ENCODE peak calls at places on chromosomes 11 and 22, in six cellular contexts. One of them, this sample, is unnamed.
A peak's percentile ranks its signal among the peaks of the same experiment; 100 is the strongest.

GRCh38 chr11:124834526-124835190 is 30.6 kb upstream of the ROBO3 start:
- DNase-seq in A673: no peak
- DNase-seq in PC-3: peak; percentile 91
- DNase-seq in PC-9: no peak
- DNase-seq in GM23248: no peak
- DNase-seq in fibroblast of lung: no peak
- DNase-seq in this sample: no peak

GRCh38 chr22:23240639-23241389 is 60.5 kb downstream of the BCR start:
- DNase-seq in GM23248: peak; percentile 24
- DNase-seq in PC-9: no peak
- DNase-seq in fibroblast of lung: no peak
- DNase-seq in PC-3: peak; percentile 44
- DNase-seq in A673: peak; percentile 33
- DNase-seq in this sample: no peak

GRCh38 chr11:73372371-73372993 is 3.7 kb upstream of the RELT start:
- DNase-seq in A673: peak; percentile 38
- DNase-seq in PC-3: peak; percentile 44
- DNase-seq in GM23248: peak; percentile 63
- DNase-seq in fibroblast of lung: no peak
- DNase-seq in PC-9: no peak
- DNase-seq in this sample: no peak

GRCh38 chr11:39149214-39149613 is 2310.2 kb downstream of the LRRC4C start:
- DNase-seq in GM23248: no peak
- DNase-seq in fibroblast of lung: no peak
- DNase-seq in A673: no peak
- DNase-seq in PC-3: no peak
- DNase-seq in PC-9: no peak
- DNase-seq in this sample: no peak

GRCh38 chr22:49232319-49233067 is 595.2 kb downstream of the BRD1 start:
- DNase-seq in PC-3: no peak
- DNase-seq in GM23248: no peak
- DNase-seq in A673: no peak
- DNase-seq in PC-9: no peak
- DNase-seq in fibroblast of lung: no peak
- DNase-seq in this sample: no peak

GRCh38 chr22:41619979-41620645 is 731 bp downstream of the DESI1 start:
- DNase-seq in A673: peak; percentile 42
- DNase-seq in PC-9: peak; percentile 46
- DNase-seq in fibroblast of lung: no peak
- DNase-seq in PC-3: peak; percentile 20
- DNase-seq in GM23248: peak; percentile 60
- DNase-seq in this sample: no peak

GRCh38 chr11:86219291-86220193 is 25.0 kb upstream of the EED start:
- DNase-seq in fibroblast of lung: no peak
- DNase-seq in PC-9: no peak
- DNase-seq in GM23248: no peak
- DNase-seq in A673: no peak
- DNase-seq in PC-3: no peak
- DNase-seq in this sample: no peak

GRCh38 chr11:27250867-27251266 is 112.1 kb downstream of the CCDC34 start:
- DNase-seq in A673: no peak
- DNase-seq in PC-3: no peak
- DNase-seq in GM23248: no peak
- DNase-seq in fibroblast of lung: no peak
- DNase-seq in PC-9: no peak
- DNase-seq in this sample: no peak

GRCh38 chr11:120801801-120802689 is 221.9 kb upstream of the TBCEL start:
- DNase-seq in PC-9: peak; percentile 29
- DNase-seq in GM23248: peak; percentile 68
- DNase-seq in A673: peak; percentile 65
- DNase-seq in fibroblast of lung: peak; percentile 45
- DNase-seq in PC-3: peak; percentile 76
- DNase-seq in this sample: no peak

GRCh38 chr11:44727373-44728084 is 767 bp downstream of the TSPAN18 start:
- DNase-seq in PC-3: peak; percentile 52
- DNase-seq in PC-9: peak; percentile 58
- DNase-seq in GM23248: peak; percentile 82
- DNase-seq in A673: peak; percentile 93
- DNase-seq in fibroblast of lung: peak; percentile 71
- DNase-seq in this sample: no peak

GRCh38 chr11:58011771-58012170 is 11.9 kb upstream of the OR9Q1 start:
- DNase-seq in GM23248: no peak
- DNase-seq in PC-3: no peak
- DNase-seq in PC-9: no peak
- DNase-seq in fibroblast of lung: no peak
- DNase-seq in A673: no peak
- DNase-seq in this sample: no peak

GRCh38 chr22:33544707-33545106 is 375.6 kb downstream of the LARGE1 start:
- DNase-seq in A673: no peak
- DNase-seq in PC-3: no peak
- DNase-seq in fibroblast of lung: peak; percentile 50
- DNase-seq in GM23248: peak; percentile 57
- DNase-seq in PC-9: no peak
- DNase-seq in this sample: no peak

GRCh38 chr11:6757373-6757967 is 14.3 kb downstream of the OR2AG2 start:
- DNase-seq in A673: peak; percentile 69
- DNase-seq in fibroblast of lung: peak; percentile 42
- DNase-seq in GM23248: peak; percentile 68
- DNase-seq in PC-3: peak; percentile 58
- DNase-seq in PC-9: peak; percentile 9
- DNase-seq in this sample: peak; percentile 62

GRCh38 chr11:66338276-66339162 is 2.3 kb upstream of the RIN1 start:
- DNase-seq in PC-3: no peak
- DNase-seq in fibroblast of lung: no peak
- DNase-seq in PC-9: no peak
- DNase-seq in A673: no peak
- DNase-seq in GM23248: no peak
- DNase-seq in this sample: no peak

GRCh38 chr11:130775306-130776043 is 140.8 kb downstream of the SNX19 start:
- DNase-seq in fibroblast of lung: peak; percentile 90
- DNase-seq in PC-3: peak; percentile 90
- DNase-seq in PC-9: peak; percentile 49
- DNase-seq in GM23248: peak; percentile 85
- DNase-seq in A673: no peak
- DNase-seq in this sample: no peak

GRCh38 chr22:37749831-37750595 is 53.2 kb downstream of the TRIOBP start:
- DNase-seq in PC-3: no peak
- DNase-seq in fibroblast of lung: peak; percentile 75
- DNase-seq in PC-9: peak; percentile 43
- DNase-seq in GM23248: peak; percentile 86
- DNase-seq in A673: no peak
- DNase-seq in this sample: no peak

GRCh38 chr11:111298466-111299110 is at the start of gene POU2AF3:
- DNase-seq in GM23248: peak; percentile 23
- DNase-seq in fibroblast of lung: no peak
- DNase-seq in PC-9: no peak
- DNase-seq in PC-3: no peak
- DNase-seq in A673: no peak
- DNase-seq in this sample: no peak

GRCh38 chr22:27581688-27582087 is 219.9 kb downstream of the MN1 start:
- DNase-seq in PC-9: no peak
- DNase-seq in A673: no peak
- DNase-seq in PC-3: no peak
- DNase-seq in GM23248: peak; percentile 69
- DNase-seq in fibroblast of lung: no peak
- DNase-seq in this sample: no peak

DNA sequence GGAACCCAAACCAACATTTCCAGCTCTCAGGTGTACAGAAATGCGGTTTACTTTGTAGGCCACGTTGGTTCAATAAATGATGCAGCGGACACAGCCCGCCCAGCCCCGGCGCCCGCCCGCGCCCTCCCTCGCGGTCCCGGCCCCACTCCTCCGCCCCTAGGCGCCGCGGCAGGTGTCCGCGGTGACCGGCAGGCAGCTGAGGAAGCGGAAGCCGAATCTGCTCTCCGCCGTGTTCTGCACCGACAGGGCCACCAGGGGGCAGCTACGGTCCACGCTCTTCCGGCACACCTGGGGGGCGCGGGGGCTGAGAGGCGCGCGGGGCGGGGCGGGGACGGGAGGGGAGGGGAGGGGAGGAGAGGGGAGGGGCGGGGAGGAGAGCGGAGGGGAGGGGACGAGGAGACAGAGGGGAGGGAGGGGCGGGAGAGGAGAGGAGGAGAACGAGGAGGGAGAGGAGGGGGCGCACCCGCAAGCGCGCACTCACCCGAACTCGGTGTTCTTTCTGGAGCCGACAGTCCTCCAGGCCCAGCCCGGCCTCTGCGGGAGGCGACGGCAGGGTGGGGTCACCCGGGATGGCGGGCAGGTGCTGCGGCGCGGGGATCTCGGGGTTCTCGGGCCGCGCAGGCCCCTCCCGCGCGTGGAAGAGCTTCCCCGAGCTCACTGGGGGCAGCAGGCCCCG is 5.6 kb downstream of the LMNTD2 start:
- DNase-seq in PC-9: peak; percentile 54
- DNase-seq in A673: peak; percentile 80
- DNase-seq in GM23248: peak; percentile 63
- DNase-seq in PC-3: peak; percentile 81
- DNase-seq in fibroblast of lung: peak; percentile 35
- DNase-seq in this sample: no peak
- H3K4me3 ChIP-seq in PC-9: no peak overlapping the region
- H3K4me3 ChIP-seq in A673: peak overlapping the region; percentile 50
- H3K4me3 ChIP-seq in GM23248: no peak overlapping the region
- H3K4me3 ChIP-seq in PC-3: peak overlapping the region; percentile 63
- H3K4me3 ChIP-seq in fibroblast of lung: no peak overlapping the region
- H3K4me3 ChIP-seq in this sample: peak overlapping the region; percentile 78

GRCh38 chr22:50600967-50601668 is 525 bp downstream of the MAPK8IP2 start:
- DNase-seq in GM23248: no peak
- DNase-seq in fibroblast of lung: no peak
- DNase-seq in PC-3: no peak
- DNase-seq in A673: no peak
- DNase-seq in PC-9: no peak
- DNase-seq in this sample: no peak

GRCh38 chr22:50602338-50602700 is 1.7 kb downstream of the MAPK8IP2 start:
- DNase-seq in GM23248: no peak
- DNase-seq in PC-3: no peak
- DNase-seq in PC-9: no peak
- DNase-seq in fibroblast of lung: no peak
- DNase-seq in A673: no peak
- DNase-seq in this sample: no peak

GRCh38 chr22:50600541-50600940 is at the start of gene MAPK8IP2:
- DNase-seq in PC-3: peak; percentile 4
- DNase-seq in GM23248: no peak
- DNase-seq in fibroblast of lung: no peak
- DNase-seq in A673: peak; percentile 34
- DNase-seq in PC-9: no peak
- DNase-seq in this sample: no peak

GRCh38 chr22:50601669-50602337 is 1.2 kb downstream of the MAPK8IP2 start:
- DNase-seq in A673: no peak
- DNase-seq in PC-3: no peak
- DNase-seq in fibroblast of lung: no peak
- DNase-seq in GM23248: peak; percentile 35
- DNase-seq in PC-9: no peak
- DNase-seq in this sample: no peak

DNA sequence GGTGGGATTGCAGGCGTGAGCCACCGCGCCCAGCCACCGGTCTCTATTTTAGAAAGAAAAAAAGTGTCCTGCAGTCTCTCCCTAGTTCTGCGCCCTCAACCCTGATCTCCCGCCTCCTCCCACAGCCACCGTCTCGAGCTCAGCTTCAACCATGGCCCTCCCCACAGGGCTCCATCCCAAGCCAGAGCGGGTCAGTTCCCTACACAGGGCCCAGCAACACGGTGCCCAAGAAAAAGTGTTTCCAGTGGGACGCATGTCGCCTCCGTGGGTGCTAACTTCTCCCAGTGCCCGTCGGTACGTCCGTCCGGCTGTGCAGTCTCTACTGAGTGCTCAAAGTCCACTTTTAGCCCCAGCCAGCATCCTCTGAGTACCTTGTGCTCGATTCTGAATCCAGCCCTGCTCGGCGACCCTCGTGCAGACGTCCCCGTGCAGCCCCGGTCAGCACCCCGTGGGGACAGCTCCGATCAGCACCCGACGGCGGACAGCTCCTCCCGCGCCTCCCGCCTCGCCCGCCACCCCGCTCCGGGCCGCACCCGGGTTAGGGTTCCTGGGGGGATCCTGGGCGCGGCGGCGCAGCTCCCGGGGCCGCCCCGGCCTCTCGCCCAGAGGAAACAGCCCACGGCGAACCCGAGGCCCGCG is 658 bp upstream of the MAPK8IP2 start:
- DNase-seq in GM23248: peak; percentile 64
- DNase-seq in fibroblast of lung: peak; percentile 33
- DNase-seq in PC-3: peak; percentile 14
- DNase-seq in PC-9: peak; percentile 61
- DNase-seq in A673: peak; percentile 48
- DNase-seq in this sample: no peak
- TF ChIP-seq EZH2 in GM23248: no peak
- TF ChIP-seq EZH2 in fibroblast of lung: peak; percentile 77
- TF ChIP-seq EZH2 in PC-3: no peak
- TF ChIP-seq EZH2 in PC-9: peak; percentile 83
- TF ChIP-seq EZH2 in A673: no peak
- TF ChIP-seq EZH2 in this sample: no peak

GRCh38 chr11:8865304-8865703 is 45.7 kb upstream of the AKIP1 start:
- DNase-seq in GM23248: no peak
- DNase-seq in fibroblast of lung: no peak
- DNase-seq in PC-9: no peak
- DNase-seq in A673: no peak
- DNase-seq in PC-3: no peak
- DNase-seq in this sample: no peak
- H3K27ac ChIP-seq in GM23248: no peak overlapping the region
- H3K27ac ChIP-seq in fibroblast of lung: peak overlapping the region; percentile 42
- H3K27ac ChIP-seq in PC-9: peak overlapping the region; percentile 29
- H3K27ac ChIP-seq in A673: no peak overlapping the region
- H3K27ac ChIP-seq in PC-3: no peak overlapping the region
- H3K27ac ChIP-seq in this sample: peak overlapping the region; percentile 30

GRCh38 chr22:45503816-45504702 is 1.4 kb downstream of the FBLN1 start:
- DNase-seq in fibroblast of lung: peak; percentile 83
- DNase-seq in PC-9: no peak
- DNase-seq in PC-3: no peak
- DNase-seq in GM23248: peak; percentile 83
- DNase-seq in A673: peak; percentile 71
- DNase-seq in this sample: peak; percentile 26

GRCh38 chr22:45506961-45507360 is 4.3 kb downstream of the FBLN1 start:
- DNase-seq in fibroblast of lung: no peak
- DNase-seq in GM23248: peak; percentile 39
- DNase-seq in PC-3: no peak
- DNase-seq in PC-9: no peak
- DNase-seq in A673: no peak
- DNase-seq in this sample: no peak

GRCh38 chr22:45503071-45503815 is 560 bp downstream of the FBLN1 start:
- DNase-seq in GM23248: peak; percentile 44
- DNase-seq in fibroblast of lung: no peak
- DNase-seq in A673: peak; percentile 29
- DNase-seq in PC-9: no peak
- DNase-seq in PC-3: no peak
- DNase-seq in this sample: no peak

GRCh38 chr22:45505991-45506743 is 3.5 kb downstream of the FBLN1 start:
- DNase-seq in fibroblast of lung: no peak
- DNase-seq in PC-9: no peak
- DNase-seq in GM23248: no peak
- DNase-seq in A673: no peak
- DNase-seq in PC-3: no peak
- DNase-seq in this sample: no peak

GRCh38 chr22:45504703-45505341 is 2.1 kb downstream of the FBLN1 start:
- DNase-seq in GM23248: peak; percentile 75
- DNase-seq in A673: peak; percentile 24
- DNase-seq in fibroblast of lung: peak; percentile 49
- DNase-seq in PC-3: no peak
- DNase-seq in PC-9: no peak
- DNase-seq in this sample: no peak
- H3K4me3 ChIP-seq in GM23248: peak overlapping the region; percentile 77
- H3K4me3 ChIP-seq in A673: peak overlapping the region; percentile 72
- H3K4me3 ChIP-seq in fibroblast of lung: peak overlapping the region; percentile 41
- H3K4me3 ChIP-seq in PC-3: no peak overlapping the region
- H3K4me3 ChIP-seq in PC-9: peak overlapping the region; percentile 64
- H3K4me3 ChIP-seq in this sample: peak overlapping the region; percentile 84